ENCODE peak calls at places on chromosomes 16 and 17, in ten cellular contexts. L is left ventricle myocardium inferior; Q is NCI-H345; D is heart left ventricle; I is activated CD4-positive, CD25-positive, alpha-beta regulatory T cell treated with anti-CD3 and anti-CD28 coated beads, Interleukin-2, amount 50 U/mL, for 16 hours; W is fibroblast of lung; K is NCI-H2081; J is GM23338; R is activated T-helper 9 cell treated with anti-CD3 and anti-CD28 coated beads, Interleukin-2, amount 50 U/mL, for 16 hours; H is WTC11. F is an unnamed sample.

GRCh38 chr17:69192754-69193153 is 35.9 kb downstream of the ABCA10 start:
- DNase-seq in W (no peak), H (no peak), R (no peak), I (no peak), D (no peak), J (no peak), L (no peak), Q (no peak), K (no peak), F (no peak)

GRCh38 chr16:12794486-12795399 is 8.9 kb downstream of the CPPED1 start:
- DNase-seq in Q (no peak), I (no peak), D (peak; percentile 70), R (no peak), J (peak; percentile 7), L (peak; percentile 70), K (no peak), H (no peak), W (no peak), F (no peak)

GRCh38 chr17:45115871-45116270 is 16.4 kb downstream of the PLCD3 start:
- DNase-seq in L (no peak), Q (no peak), R (no peak), H (no peak), I (no peak), J (no peak), K (no peak), W (peak; percentile 58), D (no peak), F (no peak)

GRCh38 chr16:13122074-13122473 is 220.7 kb downstream of the SHISA9 start:
- DNase-seq in H (no peak), K (no peak), L (no peak), I (no peak), R (no peak), D (no peak), Q (no peak), J (no peak), W (no peak), F (no peak)

GRCh38 chr17:1060991-1061390 is 64.1 kb downstream of the TIMM22 start:
- DNase-seq in W (peak; percentile 98), J (no peak), I (no peak), L (no peak), D (peak; percentile 66), H (no peak), R (no peak), Q (no peak), K (no peak), F (no peak)

GRCh38 chr16:30892670-30893069 is 1.2 kb downstream of the BCL7C start:
- DNase-seq in D (no peak), H (no peak), W (no peak), I (no peak), R (no peak), L (no peak), Q (no peak), K (no peak), J (no peak), F (no peak)

GRCh38 chr16:31880322-31880979 is 6.8 kb downstream of the ZNF267 start:
- DNase-seq in Q (no peak), J (no peak), I (no peak), K (no peak), L (no peak), H (no peak), W (peak; percentile 88), R (no peak), D (no peak), F (no peak)

GRCh38 chr16:84357191-84357651 is 11.1 kb upstream of the ATP2C2 start:
- DNase-seq in Q (no peak), K (no peak), D (no peak), W (peak; percentile 73), I (no peak), L (no peak), R (no peak), H (no peak), J (no peak), F (no peak)

GRCh38 chr16:78213751-78214150 is 114.3 kb downstream of the WWOX start:
- DNase-seq in R (no peak), D (no peak), H (no peak), I (no peak), J (no peak), Q (no peak), L (no peak), W (no peak), K (no peak), F (no peak)

GRCh38 chr16:57999366-57999970 is 1.0 kb downstream of the ZNF319 start:
- DNase-seq in D (no peak), J (no peak), R (no peak), W (peak; percentile 40), H (no peak), K (no peak), L (no peak), I (no peak), Q (no peak), F (no peak)

GRCh38 chr17:58402047-58402446 is 15.3 kb downstream of the RNF43 start:
- DNase-seq in Q (no peak), R (no peak), J (no peak), W (peak; percentile 90), L (no peak), D (no peak), H (no peak), I (no peak), K (no peak), F (no peak)

GRCh38 chr16:1512174-1512573 is 19.0 kb downstream of the TELO2 start:
- DNase-seq in J (peak; percentile 51), I (no peak), W (no peak), R (no peak), L (no peak), D (no peak), Q (no peak), K (no peak), H (no peak), F (no peak)

GRCh38 chr16:28826141-28826540 is 3.3 kb downstream of the ATXN2L start:
- DNase-seq in I (no peak), Q (no peak), H (no peak), R (no peak), K (no peak), D (no peak), L (no peak), W (peak; percentile 12), J (no peak), F (no peak)

GRCh38 chr16:85068746-85069145 is 41.2 kb downstream of the KIAA0513 start:
- DNase-seq in I (no peak), H (no peak), W (peak; percentile 58), K (no peak), D (no peak), J (no peak), L (no peak), R (no peak), Q (no peak), F (no peak)

GRCh38 chr16:87844374-87844733 is 25.0 kb downstream of the SLC7A5 start:
- DNase-seq in I (no peak), W (peak; percentile 49), L (peak; percentile 43), R (no peak), K (no peak), J (peak; percentile 76), Q (no peak), H (peak; percentile 69), D (peak; percentile 79), F (no peak)

GRCh38 chr17:55699178-55699865 is 23.3 kb downstream of the TMEM100 start:
- DNase-seq in K (no peak), R (no peak), D (no peak), W (no peak), J (no peak), L (no peak), Q (peak; percentile 59), H (no peak), I (no peak), F (no peak)

GRCh38 chr17:40564195-40564882 is 933 bp downstream of the CCR7 start:
- DNase-seq in D (no peak), R (no peak), I (no peak), W (no peak), K (no peak), H (no peak), L (no peak), Q (no peak), J (no peak), F (no peak)

GRCh38 chr17:60743282-60743681 is 65.6 kb downstream of the BCAS3 start:
- DNase-seq in W (no peak), D (no peak), Q (no peak), R (no peak), L (no peak), K (no peak), I (no peak), H (no peak), J (no peak), F (no peak)

GRCh38 chr16:6949240-6949639 is 383.4 kb upstream of the RBFOX1 start:
- DNase-seq in W (no peak), L (no peak), H (no peak), R (no peak), J (no peak), I (no peak), Q (no peak), K (no peak), D (no peak), F (no peak)

GRCh38 chr16:56331915-56332314 is 93.4 kb downstream of the AMFR start:
- DNase-seq in R (no peak), H (no peak), K (no peak), L (no peak), Q (no peak), W (no peak), D (no peak), J (no peak), I (no peak), F (no peak)

GRCh38 chr17:17669081-17669850 is 12.0 kb upstream of the RAI1 start:
- DNase-seq in L (no peak), W (peak; percentile 71), I (no peak), J (no peak), Q (no peak), H (no peak), K (no peak), D (no peak), R (no peak), F (no peak)

GRCh38 chr16:20879175-20880053 is 20.7 kb downstream of the DCUN1D3 start:
- DNase-seq in I (no peak), W (peak; percentile 80), K (no peak), R (no peak), J (no peak), Q (no peak), L (no peak), H (no peak), D (no peak), F (no peak)

GRCh38 chr16:80580109-80580832 is 39.5 kb downstream of the DYNLRB2 start:
- DNase-seq in W (peak; percentile 92), J (peak; percentile 9), L (no peak), Q (no peak), H (no peak), R (peak; percentile 39), I (peak; percentile 45), D (no peak), K (no peak), F (peak; percentile 32)

GRCh38 chr16:87367556-87367955 is 16.0 kb downstream of the FBXO31 start:
- DNase-seq in J (no peak), H (no peak), L (no peak), D (peak; percentile 8), W (no peak), K (no peak), R (no peak), I (no peak), Q (no peak), F (no peak)

GRCh38 chr17:3754458-3755334 is 31.0 kb downstream of the HASPIN start:
- DNase-seq in K (peak; percentile 92), W (no peak), J (peak; percentile 100), Q (peak; percentile 96), R (peak; percentile 57), I (peak; percentile 52), H (peak; percentile 100), L (no peak), D (no peak), F (peak; percentile 80)

GRCh38 chr16:80063028-80063767 is 462.7 kb upstream of the MAF start:
- DNase-seq in R (no peak), Q (no peak), H (no peak), K (no peak), W (no peak), D (no peak), I (no peak), L (no peak), J (no peak), F (no peak)

GRCh38 chr16:10168258-10168657 is 14.0 kb downstream of the GRIN2A start:
- DNase-seq in I (no peak), D (no peak), R (no peak), J (no peak), Q (no peak), L (no peak), H (no peak), K (no peak), W (peak; percentile 92), F (no peak)

GRCh38 chr16:1688807-1689560 is 10.9 kb downstream of the JPT2 start:
- DNase-seq in W (peak; percentile 94), J (no peak), R (no peak), I (no peak), H (no peak), Q (no peak), K (no peak), L (no peak), D (no peak), F (no peak)